ENCODE peak calls at places on chromosomes 1 and 21, in six cellular contexts. B is fibroblast of lung, Y is HCT116, S is IMR-90, Q is neuronal stem cell, L is neural progenitor cell. C is an unnamed sample. For H3K27me3, the result is how much of the 10 kb centered on the place peaks cover.

GRCh38 chr1:227314014-227314848 is 4.1 kb downstream of the CDC42BPA start:
- DNase-seq in S (no peak), Y (no peak), B (no peak), L (no peak), Q (no peak), C (no peak)

GRCh38 chr1:240693036-240693435 is 81.1 kb upstream of the GREM2 start:
- DNase-seq in Y (no peak), L (no peak), Q (no peak), B (no peak), S (no peak), C (no peak)

GRCh38 chr1:15765495-15766194 is 7.0 kb downstream of the FBLIM1 start:
- DNase-seq in S (peak), Y (no peak), L (no peak), Q (no peak), B (peak), C (no peak)

GRCh38 chr1:198937231-198938031 is 298.6 kb downstream of the PTPRC start:
- DNase-seq in L (peak), Y (peak), Q (no peak), B (peak), S (peak), C (peak)

GRCh38 chr1:151902858-151903257 is 6.5 kb downstream of the THEM4 start:
- DNase-seq in Q (no peak), Y (no peak), S (no peak), B (no peak), L (no peak), C (no peak)

GRCh38 chr21:35204850-35205564 is 155.9 kb upstream of the RUNX1 start:
- DNase-seq in Y (no peak), L (no peak), Q (no peak), S (peak), B (peak), C (peak)

GRCh38 chr1:89454845-89455521 is 69.6 kb upstream of the LRRC8B start:
- DNase-seq in S (peak), L (peak), Q (peak), B (peak), Y (peak), C (peak)

GRCh38 chr1:11691302-11691914 is at the start of gene DRAXIN:
- DNase-seq in Q (peak), Y (no peak), S (no peak), L (peak), B (peak), C (peak)

GRCh38 chr1:160032165-160032827 is 506 bp upstream of the PIGM start:
- DNase-seq in S (no peak), Q (no peak), L (peak), B (peak), Y (no peak), C (no peak)

GRCh38 chr1:156462954-156463795 is 37.4 kb downstream of the MEF2D start:
- DNase-seq in Q (no peak), B (no peak), Y (no peak), S (no peak), L (no peak), C (no peak)

GRCh38 chr1:208175508-208175895 is 68.7 kb downstream of the PLXNA2 start:
- DNase-seq in Q (no peak), L (no peak), S (no peak), B (no peak), Y (no peak), C (no peak)

GRCh38 chr1:210646258-210646616 is 317.5 kb downstream of the HHAT start:
- DNase-seq in S (no peak), B (no peak), L (peak), Y (no peak), Q (peak), C (peak)

GRCh38 chr1:27137022-27137542 is 17.8 kb downstream of the SLC9A1 start:
- DNase-seq in Q (no peak), B (no peak), S (no peak), L (no peak), Y (no peak), C (peak)

GRCh38 chr21:43290529-43291346 is 121.9 kb downstream of the CRYAA start:
- DNase-seq in S (no peak), B (no peak), Y (no peak), Q (no peak), L (peak), C (no peak)

GRCh38 chr1:14910947-14911721 is 242.4 kb upstream of the TMEM51 start:
- DNase-seq in Y (no peak), Q (no peak), L (no peak), B (no peak), S (no peak), C (no peak)

GRCh38 chr1:229164836-229165285 is 106.0 kb upstream of the RAB4A start:
- DNase-seq in B (no peak), Y (no peak), Q (no peak), L (no peak), S (no peak), C (no peak)

GRCh38 chr1:24909388-24909898 is 20.6 kb downstream of the RUNX3 start:
- DNase-seq in Y (no peak), S (peak), B (peak), L (peak), Q (peak), C (peak)

GRCh38 chr1:163442214-163442765 is 120.5 kb downstream of the NUF2 start:
- DNase-seq in S (no peak), Q (no peak), L (no peak), Y (no peak), B (no peak), C (no peak)

GRCh38 chr1:163443863-163444262 is 122.1 kb downstream of the NUF2 start:
- DNase-seq in B (no peak), Q (no peak), L (no peak), S (no peak), Y (no peak), C (no peak)

GRCh38 chr1:163439506-163439905 is 117.8 kb downstream of the NUF2 start:
- DNase-seq in Y (no peak), L (no peak), B (no peak), Q (no peak), S (no peak), C (no peak)

GRCh38 chr1:163442940-163443339 is 121.2 kb downstream of the NUF2 start:
- DNase-seq in Q (no peak), B (no peak), S (no peak), Y (no peak), L (no peak), C (no peak)

DNA sequence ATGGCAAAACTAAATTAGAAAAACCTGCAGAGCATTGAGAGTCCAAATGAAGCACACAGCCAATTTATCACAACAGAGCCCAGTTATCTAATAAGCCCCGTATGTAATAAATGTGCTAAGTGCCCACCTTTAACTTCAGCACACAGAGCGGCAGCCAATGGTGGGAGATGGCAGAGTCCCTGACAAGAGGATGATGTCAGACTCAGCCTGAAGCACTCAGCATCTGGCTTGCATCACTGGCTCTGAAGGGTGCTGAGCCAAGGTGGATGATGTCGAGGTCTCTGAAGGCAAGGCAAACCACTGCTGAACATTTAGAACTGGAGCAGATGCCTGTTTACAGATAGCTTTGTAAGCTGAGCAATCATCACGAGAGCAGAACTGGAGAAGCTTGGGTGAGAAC is 118.3 kb downstream of the NUF2 start:
- DNase-seq in Y (no peak), S (no peak), Q (no peak), L (no peak), B (no peak), C (no peak)
- H3K4me2 ChIP-seq in Y (no peak), S (no peak), Q (no peak), L (no peak), B (no peak), C (no peak)

GRCh38 chr1:36583080-36583479 is 100.4 kb upstream of the CSF3R start:
- DNase-seq in Q (no peak), S (no peak), L (no peak), Y (no peak), B (no peak), C (no peak)

GRCh38 chr1:36583980-36584805 is 101.5 kb upstream of the CSF3R start:
- DNase-seq in Q (no peak), Y (no peak), L (no peak), B (no peak), S (no peak), C (no peak)

GRCh38 chr1:36585760-36586072 is 103.0 kb upstream of the CSF3R start:
- DNase-seq in B (peak), L (no peak), Q (no peak), S (no peak), Y (no peak), C (no peak)

GRCh38 chr1:36586146-36586545 is 103.4 kb upstream of the CSF3R start:
- DNase-seq in S (no peak), B (no peak), L (no peak), Y (no peak), Q (no peak), C (no peak)

GRCh38 chr1:36584874-36585759 is 102.4 kb upstream of the CSF3R start:
- DNase-seq in S (no peak), Q (no peak), Y (no peak), B (no peak), L (no peak), C (no peak)
- H3K27me3 ChIP-seq in S (under half), Q (under half), Y (under half), B (under half), L (under half), C (under half)

GRCh38 chr1:150512846-150513245 is 2.7 kb upstream of the FALEC start:
- DNase-seq in Q (no peak), B (no peak), L (no peak), S (no peak), Y (no peak), C (no peak)
- H3K27ac ChIP-seq in Q (no peak), B (peak), L (no peak), S (no peak), Y (no peak), C (no peak)

GRCh38 chr1:3077081-3077480 is 8.1 kb downstream of the PRDM16 start:
- DNase-seq in S (no peak), Y (no peak), B (no peak), L (no peak), Q (no peak), C (no peak)
- H3K4me2 ChIP-seq in S (no peak), Y (no peak), B (no peak), L (no peak), Q (no peak), C (no peak)

GRCh38 chr1:69567847-69568434 is at the start of gene LRRC7:
- DNase-seq in B (peak), Q (peak), L (peak), Y (no peak), S (no peak), C (peak)

GRCh38 chr1:69568435-69569280 is 936 bp downstream of the LRRC7 start:
- DNase-seq in Y (no peak), L (peak), B (peak), Q (peak), S (no peak), C (peak)

GRCh38 chr1:69572921-69573320 is 5.2 kb downstream of the LRRC7 start:
- DNase-seq in Q (no peak), Y (no peak), B (peak), S (no peak), L (no peak), C (no peak)

GRCh38 chr1:69569983-69570755 is 2.4 kb downstream of the LRRC7 start:
- DNase-seq in Y (no peak), B (peak), Q (peak), S (no peak), L (peak), C (peak)

DNA sequence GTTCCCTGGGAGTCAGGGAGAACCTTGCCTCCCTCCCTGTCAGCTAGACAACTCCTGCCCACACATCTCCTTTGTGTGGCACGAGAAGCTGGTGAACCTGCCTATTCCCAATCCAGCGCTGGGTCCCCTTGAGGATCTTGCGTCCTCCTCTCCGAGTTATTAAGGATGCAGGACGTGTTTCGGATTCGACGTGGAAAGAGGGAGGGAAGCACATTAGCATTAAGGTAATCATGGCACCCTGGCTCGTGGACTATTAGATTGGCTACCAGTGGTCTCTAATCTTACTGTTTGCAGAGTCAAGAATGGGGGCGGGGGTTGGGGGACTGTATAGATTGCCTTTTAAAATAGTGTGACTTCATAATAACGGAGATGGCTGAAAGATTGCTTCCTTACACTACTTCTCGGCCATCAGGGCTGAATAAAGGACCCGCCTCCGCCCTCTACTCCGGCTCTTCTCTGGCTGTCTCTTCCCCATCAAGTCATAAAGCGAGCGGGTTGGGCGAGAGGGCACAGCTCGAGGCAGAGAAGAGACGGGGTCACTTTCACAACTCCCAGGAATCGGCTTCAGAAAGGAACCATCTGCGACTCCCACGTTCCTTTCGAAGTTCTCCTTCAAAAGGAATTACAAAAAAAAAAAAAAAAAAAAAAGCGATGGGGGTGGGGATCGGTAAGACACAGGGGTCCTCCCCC is 1.7 kb downstream of the LRRC7 start:
- DNase-seq in Q (peak), L (peak), S (no peak), Y (no peak), B (peak), C (peak)
- H3K27me3 ChIP-seq in Q (under half), L (half or more), S (under half), Y (under half), B (under half), C (under half)

GRCh38 chr1:116854294-116854693 is 55.4 kb upstream of the PTGFRN start:
- DNase-seq in Y (no peak), B (no peak), Q (no peak), L (no peak), S (no peak), C (no peak)

GRCh38 chr1:116852367-116852766 is 57.3 kb upstream of the PTGFRN start:
- DNase-seq in Y (no peak), S (no peak), Q (no peak), B (no peak), L (no peak), C (no peak)

GRCh38 chr1:116855220-116855619 is 54.5 kb upstream of the PTGFRN start:
- DNase-seq in S (no peak), Y (no peak), B (peak), L (no peak), Q (no peak), C (peak)

GRCh38 chr1:116852910-116853309 is 56.8 kb upstream of the PTGFRN start:
- DNase-seq in S (no peak), Y (no peak), B (peak), L (peak), Q (no peak), C (peak)

DNA sequence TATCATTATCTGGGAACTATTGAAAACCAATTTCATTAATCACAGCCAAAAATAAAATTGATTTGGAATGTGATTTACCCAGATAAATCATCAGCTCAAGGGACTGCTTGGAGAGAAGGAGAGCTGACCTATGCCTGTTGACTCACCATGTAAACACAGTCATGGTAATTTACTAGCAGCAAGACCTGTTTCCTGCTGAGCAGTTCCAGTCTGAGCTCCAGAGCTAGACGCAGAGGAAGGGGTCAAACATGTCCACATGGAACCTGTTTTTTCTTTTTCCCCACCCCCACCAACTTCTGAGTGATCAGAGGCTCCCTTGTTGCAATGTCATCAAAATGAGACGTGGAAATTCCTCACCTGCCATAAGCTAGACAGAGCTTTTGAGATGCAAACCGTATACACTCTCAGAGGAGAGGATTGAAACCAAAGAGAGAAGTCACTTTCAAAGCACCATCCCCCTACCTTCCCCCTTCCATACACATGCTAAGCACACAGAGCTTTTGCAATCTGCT is 56.0 kb upstream of the PTGFRN start:
- DNase-seq in B (peak), Q (no peak), L (peak), Y (peak), S (peak), C (peak)
- H3K27ac ChIP-seq in B (no peak), Q (no peak), L (no peak), Y (no peak), S (no peak), C (peak)

DNA sequence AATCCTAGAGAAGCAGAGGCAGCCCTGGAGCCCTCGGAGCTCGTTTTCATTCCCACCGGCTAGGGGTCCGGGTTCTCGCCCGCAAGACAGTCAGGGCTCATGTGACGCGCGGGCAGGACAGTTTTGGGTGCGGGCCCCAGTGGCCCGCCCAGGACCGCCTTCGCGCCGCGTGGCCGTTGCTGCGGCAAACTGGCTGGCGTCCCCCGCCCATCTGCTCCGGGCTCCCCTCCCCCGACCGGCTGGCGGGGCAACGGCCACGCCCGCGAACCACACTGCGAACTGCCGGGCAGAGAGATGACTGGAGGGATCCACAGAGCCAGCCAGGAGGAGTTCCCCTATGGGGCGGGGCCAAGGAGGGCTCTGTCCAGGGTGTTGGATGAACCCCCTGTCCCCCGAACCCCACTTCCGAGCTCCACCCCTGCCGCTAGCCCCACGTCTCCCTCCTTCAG is 899 bp upstream of the HES2 start:
- DNase-seq in Q (no peak), S (no peak), L (peak), B (no peak), Y (no peak), C (no peak)
- H3K4me2 ChIP-seq in Q (peak), S (no peak), L (peak), B (no peak), Y (peak), C (peak)